ENCODE peak calls at places on chromosomes 16 and 17, in six cellular contexts. Y, B, D, S, M and U are unnamed samples.
A peak's percentile ranks its signal among the peaks of the same experiment; 100 is the strongest.

GRCh38 chr17:29640413-29640812 is 17.7 kb upstream of the CORO6 start:
- DNase-seq in D (no peak), S (no peak), B (no peak), M (peak; percentile 50), Y (no peak), U (no peak)

GRCh38 chr16:54921229-54921824 is 9.3 kb upstream of the IRX5 start:
- DNase-seq in M (peak; percentile 46), Y (peak; percentile 32), D (no peak), B (no peak), S (no peak), U (no peak)

GRCh38 chr16:69309316-69309715 is 1.8 kb upstream of the VPS4A start:
- DNase-seq in B (no peak), Y (no peak), S (no peak), M (no peak), D (no peak), U (no peak)

GRCh38 chr16:88461291-88462269 is 8.5 kb downstream of the ZFPM1 start:
- DNase-seq in M (no peak), D (no peak), Y (no peak), B (no peak), S (no peak), U (no peak)

GRCh38 chr17:57875109-57876022 is 25.5 kb upstream of the MRPS23 start:
- DNase-seq in B (peak; percentile 94), Y (no peak), S (no peak), M (peak; percentile 95), D (peak; percentile 79), U (peak; percentile 81)

GRCh38 chr17:64706224-64707076 is 44.3 kb upstream of the SMURF2 start:
- DNase-seq in M (no peak), D (peak; percentile 12), Y (no peak), B (no peak), S (no peak), U (no peak)

GRCh38 chr16:21162661-21163151 is 4.2 kb downstream of the LDAF1 start:
- DNase-seq in D (no peak), M (peak; percentile 23), S (no peak), B (no peak), Y (no peak), U (no peak)

GRCh38 chr16:83060-83603 is 5.1 kb downstream of the MPG start:
- DNase-seq in D (no peak), S (no peak), M (no peak), Y (no peak), B (no peak), U (no peak)

GRCh38 chr17:75908201-75908600 is 3.5 kb upstream of the MRPL38 start:
- DNase-seq in D (no peak), B (no peak), S (no peak), Y (no peak), M (no peak), U (no peak)

GRCh38 chr16:82034981-82035612 is at the start of gene HSD17B2:
- DNase-seq in M (no peak), Y (no peak), S (no peak), B (no peak), D (no peak), U (no peak)

GRCh38 chr16:27718136-27718766 is 168.3 kb downstream of the KATNIP start:
- DNase-seq in M (no peak), S (no peak), D (no peak), Y (no peak), B (no peak), U (no peak)

GRCh38 chr17:64785050-64785449 is 122.9 kb upstream of the SMURF2 start:
- DNase-seq in S (no peak), B (no peak), Y (no peak), M (no peak), D (no peak), U (peak; percentile 13)

GRCh38 chr17:8176197-8176940 is at the start of gene TMEM107:
- DNase-seq in M (peak; percentile 62), D (peak; percentile 88), S (peak; percentile 61), B (no peak), Y (peak; percentile 71), U (peak; percentile 87)

GRCh38 chr17:39261286-39261685 is 35.5 kb upstream of the STAC2 start:
- DNase-seq in B (no peak), M (no peak), S (no peak), D (peak; percentile 38), Y (no peak), U (no peak)